ENCODE peak calls at places on chromosome 15, in nine cellular contexts. A is right atrium auricular region, K is neural progenitor cell, P is OCI-LY7, H is cardiac muscle cell, O is left ventricle myocardium inferior, D is aorta, X is H9, S is GM23248. F is an unnamed sample.
A peak's percentile ranks its signal among the peaks of the same experiment; 100 is the strongest.

GRCh38 chr15:70111203-70112017 is 13.7 kb upstream of the TLE3 start:
- DNase-seq in H (peak; percentile 90), D (peak; percentile 80), K (peak; percentile 92), O (peak; percentile 81), P (peak; percentile 40), X (peak; percentile 87), A (peak; percentile 78), S (peak; percentile 67), F (peak; percentile 87)

GRCh38 chr15:70257047-70257446 is 159.3 kb upstream of the TLE3 start:
- DNase-seq in X (no peak), H (no peak), S (no peak), A (no peak), O (no peak), D (peak; percentile 9), K (no peak), P (no peak), F (no peak)

GRCh38 chr15:46933332-46933731 is 784.0 kb upstream of the SEMA6D start:
- DNase-seq in K (no peak), H (no peak), A (no peak), X (no peak), S (no peak), P (no peak), O (no peak), D (no peak), F (no peak)

GRCh38 chr15:70875001-70875782 is 17.0 kb downstream of the THAP10 start:
- DNase-seq in S (peak; percentile 68), K (peak; percentile 30), X (no peak), A (no peak), P (no peak), O (no peak), D (no peak), H (peak; percentile 34), F (peak; percentile 26)

GRCh38 chr15:42650208-42651066 is 75.0 kb downstream of the STARD9 start:
- DNase-seq in A (peak; percentile 67), D (no peak), H (peak; percentile 74), P (peak; percentile 80), O (peak; percentile 28), K (peak; percentile 69), X (peak; percentile 51), S (peak; percentile 97), F (peak; percentile 68)

GRCh38 chr15:101538177-101538576 is 48.7 kb upstream of the PCSK6 start:
- DNase-seq in O (no peak), D (no peak), X (no peak), P (no peak), S (no peak), H (no peak), K (no peak), A (peak; percentile 30), F (no peak)

GRCh38 chr15:90718232-90718631 is 1.1 kb downstream of the BLM start:
- DNase-seq in P (peak; percentile 8), H (no peak), O (no peak), S (no peak), X (no peak), A (no peak), K (no peak), D (no peak), F (no peak)

GRCh38 chr15:99409097-99409473 is 156.7 kb upstream of the MEF2A start:
- DNase-seq in K (peak; percentile 63), A (peak; percentile 78), S (peak; percentile 73), D (peak; percentile 78), P (peak; percentile 21), H (peak; percentile 78), O (peak; percentile 67), X (peak; percentile 74), F (no peak)

GRCh38 chr15:55654541-55654940 is 66.4 kb upstream of the PYGO1 start:
- DNase-seq in H (no peak), D (no peak), S (no peak), O (no peak), X (no peak), A (no peak), K (no peak), P (no peak), F (no peak)

GRCh38 chr15:81783586-81783985 is 262.2 kb downstream of the MEX3B start:
- DNase-seq in X (no peak), P (no peak), K (no peak), O (no peak), A (no peak), D (no peak), S (no peak), H (no peak), F (no peak)

GRCh38 chr15:62165029-62165792 is at the start of gene C2CD4B:
- DNase-seq in X (peak; percentile 82), P (no peak), S (peak; percentile 7), O (peak; percentile 68), H (peak; percentile 36), A (peak; percentile 62), K (peak; percentile 71), D (peak; percentile 82), F (peak; percentile 81)

DNA sequence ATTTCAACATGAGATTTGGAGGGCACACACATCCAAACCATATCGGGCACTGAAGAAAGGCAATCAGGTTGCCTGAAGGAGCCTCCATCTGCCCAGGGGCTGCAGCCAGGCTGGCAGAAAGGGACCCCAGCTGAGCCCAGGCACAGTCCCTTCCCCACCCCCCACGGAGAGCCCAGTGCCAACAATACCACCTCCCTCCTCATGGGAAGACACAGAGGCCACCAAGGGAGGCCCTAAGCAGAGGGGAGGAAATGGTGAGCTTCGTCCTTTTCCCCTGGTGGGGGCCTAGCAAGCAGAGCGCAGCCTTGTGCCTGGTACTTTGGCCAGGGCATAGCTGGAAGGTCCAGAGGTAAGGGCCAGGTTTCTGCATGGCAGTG is 3.0 kb upstream of the STRA6 start:
- DNase-seq in P (no peak), D (no peak), H (no peak), A (no peak), O (no peak), K (no peak), X (no peak), S (no peak), F (no peak)
- H3K4me1 ChIP-seq in P (no peaks in the 10 kb centered on the region), D (no peaks in the 10 kb centered on the region), H (peaks cover 49% of the 10 kb centered on the region), A (no peaks in the 10 kb centered on the region), O (peaks cover 34% of the 10 kb centered on the region), K (peaks cover 60% of the 10 kb centered on the region), X (peaks cover 23% of the 10 kb centered on the region), S (peaks cover 19% of the 10 kb centered on the region), F (peaks cover 12% of the 10 kb centered on the region)

GRCh38 chr15:67622110-67622509 is 79.6 kb downstream of the MAP2K5 start:
- DNase-seq in A (no peak), D (no peak), H (no peak), S (no peak), X (no peak), O (no peak), K (no peak), P (no peak), F (no peak)
- H3K4me1 ChIP-seq in A (no peaks in the 10 kb centered on the region), D (no peaks in the 10 kb centered on the region), H (no peaks in the 10 kb centered on the region), S (no peaks in the 10 kb centered on the region), X (no peaks in the 10 kb centered on the region), O (no peaks in the 10 kb centered on the region), K (no peaks in the 10 kb centered on the region), P (no peaks in the 10 kb centered on the region), F (no peaks in the 10 kb centered on the region)

GRCh38 chr15:27933562-27933961 is 165.6 kb downstream of the OCA2 start:
- DNase-seq in X (no peak), O (no peak), A (no peak), P (no peak), K (no peak), D (no peak), S (no peak), H (no peak), F (no peak)
- H3K4me1 ChIP-seq in X (peaks cover 5% of the 10 kb centered on the region), O (no peaks in the 10 kb centered on the region), A (no peaks in the 10 kb centered on the region), P (no peaks in the 10 kb centered on the region), K (peaks cover 9% of the 10 kb centered on the region), D (no peaks in the 10 kb centered on the region), S (no peaks in the 10 kb centered on the region), H (no peaks in the 10 kb centered on the region), F (no peaks in the 10 kb centered on the region)

GRCh38 chr15:92848852-92849598 is 51.1 kb upstream of the CHD2 start:
- DNase-seq in O (no peak), S (peak; percentile 33), X (no peak), A (no peak), H (no peak), D (no peak), K (no peak), P (peak; percentile 87), F (no peak)

GRCh38 chr15:92845109-92845508 is 55.0 kb upstream of the CHD2 start:
- DNase-seq in O (no peak), H (no peak), X (no peak), P (peak; percentile 73), K (no peak), A (no peak), S (peak; percentile 60), D (no peak), F (no peak)

GRCh38 chr15:92847841-92848240 is 52.3 kb upstream of the CHD2 start:
- DNase-seq in D (no peak), X (no peak), S (no peak), A (no peak), P (no peak), K (no peak), H (no peak), O (no peak), F (no peak)

GRCh38 chr15:92848464-92848851 is 51.7 kb upstream of the CHD2 start:
- DNase-seq in K (no peak), X (no peak), O (no peak), S (no peak), P (no peak), A (no peak), D (no peak), H (no peak), F (no peak)

DNA sequence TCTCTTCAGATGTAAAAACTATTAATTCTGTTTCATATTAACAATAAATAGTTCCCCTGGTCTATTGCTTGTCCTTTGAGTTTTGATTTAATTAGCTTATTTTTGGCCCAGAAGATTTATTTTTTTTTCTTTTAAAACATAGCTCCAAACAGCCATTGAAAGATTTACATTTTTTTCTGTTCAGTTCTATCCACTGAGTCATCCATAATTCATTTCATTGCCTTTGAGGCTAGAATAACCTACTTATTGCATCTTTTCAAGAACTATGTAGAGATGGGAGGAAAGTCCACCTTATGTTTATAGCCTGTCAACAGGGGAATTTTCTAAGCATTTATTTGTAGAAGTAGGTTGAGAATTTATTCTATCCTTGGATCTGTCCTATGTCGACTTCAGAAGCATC is 53.4 kb upstream of the CHD2 start:
- DNase-seq in O (no peak), P (no peak), H (no peak), K (no peak), A (no peak), X (no peak), D (no peak), S (peak; percentile 46), F (no peak)
- H3K4me1 ChIP-seq in O (peaks cover 16% of the 10 kb centered on the region), P (peaks cover 56% of the 10 kb centered on the region), H (no peaks in the 10 kb centered on the region), K (peaks cover 23% of the 10 kb centered on the region), A (no peaks in the 10 kb centered on the region), X (no peaks in the 10 kb centered on the region), D (no peaks in the 10 kb centered on the region), S (peaks cover 19% of the 10 kb centered on the region), F (peaks cover 3% of the 10 kb centered on the region)

DNA sequence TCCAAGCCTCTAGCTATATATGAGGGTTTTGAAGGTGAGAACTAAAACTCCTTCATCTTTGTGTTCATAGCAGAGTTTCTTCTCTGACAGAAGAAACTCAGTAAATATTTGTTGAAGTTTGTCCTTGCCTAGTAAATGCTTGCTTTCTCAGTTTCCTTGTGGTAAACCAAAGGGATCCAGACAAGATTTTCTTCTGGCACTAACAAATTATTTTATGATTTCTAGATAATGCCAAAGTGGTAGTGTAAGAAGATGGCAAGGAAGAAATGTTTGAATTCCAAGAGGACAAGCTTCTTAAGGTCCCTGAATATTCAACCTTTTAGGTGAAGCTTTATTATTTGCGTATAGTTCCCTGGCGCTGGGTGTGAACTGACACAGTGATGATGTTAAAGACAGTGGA is 14.4 kb downstream of the ARIH1 start:
- DNase-seq in A (no peak), H (no peak), O (no peak), K (no peak), P (no peak), X (no peak), D (no peak), S (no peak), F (no peak)
- H3K4me1 ChIP-seq in A (no peaks in the 10 kb centered on the region), H (peaks cover 13% of the 10 kb centered on the region), O (peaks cover 91% of the 10 kb centered on the region), K (no peaks in the 10 kb centered on the region), P (no peaks in the 10 kb centered on the region), X (no peaks in the 10 kb centered on the region), D (no peaks in the 10 kb centered on the region), S (peaks cover 57% of the 10 kb centered on the region), F (peaks cover 3% of the 10 kb centered on the region)